ENCODE peak calls at places on chromosomes 12 and 14, in seven cellular contexts. E is bronchial epithelial cell, D is fibroblast of gingiva, Z is GM10248, V is iPS-NIHi11, A is C1 segment of cervical spinal cord, L is neural progenitor cell. F is an unnamed sample.

GRCh38 chr12:111034148-111034910 is 114.0 kb upstream of the MYL2 start:
- DNase-seq in D (no peak), L (peak; percentile 72), Z (no peak), A (no peak), E (peak; percentile 41), V (peak; percentile 71), F (no peak)

GRCh38 chr14:99252940-99253868 is 18.8 kb downstream of the BCL11B start:
- DNase-seq in D (no peak), L (no peak), A (no peak), Z (no peak), E (no peak), V (no peak), F (no peak)

GRCh38 chr14:69079188-69079742 is 73.7 kb downstream of the DCAF5 start:
- DNase-seq in L (no peak), D (peak; percentile 57), V (peak; percentile 21), A (no peak), E (peak; percentile 84), Z (no peak), F (no peak)

GRCh38 chr12:76192416-76192815 is 107.9 kb upstream of the NAP1L1 start:
- DNase-seq in A (no peak), Z (no peak), L (no peak), E (no peak), D (no peak), V (no peak), F (no peak)

GRCh38 chr12:123436017-123436964 is at the start of gene RILPL2:
- DNase-seq in V (peak; percentile 89), A (peak; percentile 68), E (peak; percentile 72), L (peak; percentile 76), D (peak; percentile 95), Z (peak; percentile 92), F (peak; percentile 70)

GRCh38 chr12:3078086-3078820 is 1.1 kb downstream of the TSPAN9 start:
- DNase-seq in E (no peak), V (no peak), L (no peak), A (no peak), Z (no peak), D (no peak), F (no peak)

GRCh38 chr14:50928002-50928635 is 16.2 kb downstream of the PYGL start:
- DNase-seq in D (peak; percentile 81), A (no peak), L (no peak), V (no peak), Z (peak; percentile 32), E (no peak), F (no peak)

GRCh38 chr12:58950739-58951100 is 30.4 kb upstream of the LRIG3 start:
- DNase-seq in D (no peak), V (no peak), L (no peak), Z (no peak), A (no peak), E (no peak), F (no peak)

GRCh38 chr14:104378636-104379225 is 200.8 kb upstream of the C14orf180 start:
- DNase-seq in L (peak; percentile 23), A (no peak), Z (no peak), V (no peak), D (no peak), E (no peak), F (no peak)

GRCh38 chr14:50233335-50234250 is 2.2 kb upstream of the SOS2 start:
- DNase-seq in D (peak; percentile 16), V (no peak), E (no peak), L (no peak), Z (no peak), A (no peak), F (no peak)

GRCh38 chr14:61811882-61812346 is 49.7 kb downstream of the SNAPC1 start:
- DNase-seq in V (peak; percentile 47), D (no peak), L (no peak), Z (no peak), E (no peak), A (no peak), F (no peak)

GRCh38 chr12:115916910-115917668 is 360.4 kb downstream of the MED13L start:
- DNase-seq in E (peak; percentile 36), D (no peak), L (peak; percentile 77), V (peak; percentile 96), Z (peak; percentile 81), A (peak; percentile 27), F (no peak)

GRCh38 chr12:7129647-7130536 is at the start of gene CLSTN3:
- DNase-seq in E (peak; percentile 53), V (peak; percentile 100), L (peak; percentile 92), A (peak; percentile 61), Z (peak; percentile 100), D (peak; percentile 75), F (peak; percentile 87)

GRCh38 chr12:82740-83139 is 16.2 kb downstream of the IQSEC3 start:
- DNase-seq in E (no peak), Z (no peak), V (no peak), A (no peak), L (no peak), D (no peak), F (no peak)

GRCh38 chr12:47736877-47737676 is 11.8 kb upstream of the ENDOU start:
- DNase-seq in E (no peak), L (no peak), A (peak; percentile 76), D (peak; percentile 97), Z (no peak), V (peak; percentile 63), F (peak; percentile 88)

GRCh38 chr14:70709726-70710382 is 68.1 kb downstream of the TTC9 start:
- DNase-seq in E (peak; percentile 81), D (no peak), Z (no peak), L (no peak), A (no peak), V (no peak), F (no peak)

GRCh38 chr12:39503445-39503844 is 60.5 kb upstream of the KIF21A start:
- DNase-seq in A (no peak), L (no peak), D (peak; percentile 27), V (peak; percentile 21), E (peak; percentile 85), Z (no peak), F (no peak)

GRCh38 chr12:112422531-112422930 is 3.8 kb downstream of the PTPN11 start:
- DNase-seq in E (no peak), Z (no peak), V (no peak), L (no peak), D (peak; percentile 97), A (peak; percentile 55), F (peak; percentile 32)

GRCh38 chr12:83077037-83077436 is 390.3 kb downstream of the TMTC2 start:
- DNase-seq in V (no peak), D (no peak), Z (no peak), L (no peak), A (no peak), E (no peak), F (no peak)

GRCh38 chr14:70052990-70053389 is 135.8 kb downstream of the SLC8A3 start:
- DNase-seq in E (peak; percentile 21), Z (no peak), D (no peak), V (peak; percentile 58), L (peak; percentile 86), A (no peak), F (no peak)

GRCh38 chr12:31906581-31907286 is 52.5 kb upstream of the RESF1 start:
- DNase-seq in V (no peak), Z (no peak), D (no peak), E (no peak), A (no peak), L (no peak), F (no peak)

GRCh38 chr12:6946033-6946919 is 2.5 kb downstream of the C12orf57 start:
- DNase-seq in A (no peak), E (peak; percentile 96), V (peak; percentile 95), Z (peak; percentile 74), L (peak; percentile 82), D (no peak), F (no peak)

GRCh38 chr14:25178255-25178654 is 128.3 kb upstream of the STXBP6 start:
- DNase-seq in A (no peak), Z (no peak), D (no peak), E (peak; percentile 94), L (no peak), V (no peak), F (no peak)

GRCh38 chr14:24279301-24280186 is 8.1 kb upstream of the RABGGTA start:
- DNase-seq in V (no peak), E (peak; percentile 62), D (no peak), L (no peak), Z (peak; percentile 50), A (peak; percentile 36), F (peak; percentile 65)

F was measured in substantia nigra.